ENCODE peak calls at places on chromosomes 11 and 22, in six cellular contexts. U is body of pancreas; S is CD8-positive, alpha-beta T cell; V is brain microvascular endothelial cell; B is uterus; J is SJSA1. Z is an unnamed sample.

GRCh38 chr22:32352681-32353080 is 5.0 kb upstream of the RFPL3 start:
- DNase-seq in U (no peak), S (no peak), V (no peak), B (no peak), J (peak), Z (no peak)

GRCh38 chr11:95256204-95256819 is 25.3 kb upstream of the SESN3 start:
- DNase-seq in U (no peak), S (no peak), V (peak), B (no peak), J (no peak), Z (no peak)

GRCh38 chr11:75014129-75014528 is 25.4 kb downstream of the NEU3 start:
- DNase-seq in U (no peak), S (no peak), V (peak), B (no peak), J (no peak), Z (no peak)

GRCh38 chr11:65639623-65640482 is 2.0 kb downstream of the SIPA1 start:
- DNase-seq in U (no peak), S (peak), V (no peak), B (no peak), J (no peak), Z (no peak)

GRCh38 chr11:31968774-31969433 is 122.0 kb upstream of the RCN1 start:
- DNase-seq in U (no peak), S (no peak), V (peak), B (peak), J (no peak), Z (no peak)

GRCh38 chr22:47452184-47452583 is 689.7 kb downstream of the TBC1D22A start:
- DNase-seq in U (no peak), S (no peak), V (no peak), B (no peak), J (no peak), Z (no peak)

GRCh38 chr11:64852804-64853520 is 8.5 kb upstream of the CDC42BPG start:
- DNase-seq in U (no peak), S (no peak), V (no peak), B (no peak), J (no peak), Z (no peak)

GRCh38 chr22:45270095-45271020 is 14.4 kb upstream of the UPK3A start:
- DNase-seq in U (no peak), S (no peak), V (no peak), B (no peak), J (no peak), Z (no peak)

GRCh38 chr11:80519591-80520258 is 1078.9 kb upstream of the TENM4 start:
- DNase-seq in U (no peak), S (no peak), V (peak), B (no peak), J (no peak), Z (no peak)

GRCh38 chr11:106389096-106389495 is 311.6 kb downstream of the AASDHPPT start:
- DNase-seq in U (no peak), S (no peak), V (peak), B (no peak), J (no peak), Z (no peak)

GRCh38 chr11:87425391-87425790 is 387.7 kb downstream of the TMEM135 start:
- DNase-seq in U (no peak), S (no peak), V (peak), B (no peak), J (no peak), Z (no peak)

GRCh38 chr22:25219948-25220442 is 556 bp downstream of the CRYBB2 start:
- DNase-seq in U (no peak), S (no peak), V (no peak), B (no peak), J (no peak), Z (no peak)

GRCh38 chr22:21020802-21021429 is 6.0 kb downstream of the P2RX6 start:
- DNase-seq in U (no peak), S (no peak), V (no peak), B (no peak), J (no peak), Z (no peak)

GRCh38 chr22:25551396-25551795 is 13.1 kb upstream of the GRK3 start:
- DNase-seq in U (no peak), S (no peak), V (no peak), B (no peak), J (no peak), Z (no peak)

GRCh38 chr11:65958306-65958705 is 3.2 kb upstream of the SART1 start:
- DNase-seq in U (no peak), S (no peak), V (no peak), B (no peak), J (no peak), Z (no peak)

GRCh38 chr11:69252494-69252845 is 41.5 kb upstream of the MYEOV start:
- DNase-seq in U (no peak), S (no peak), V (no peak), B (no peak), J (no peak), Z (no peak)

GRCh38 chr11:65069217-65069616 is 10.9 kb upstream of the NAALADL1 start:
- DNase-seq in U (no peak), S (no peak), V (no peak), B (no peak), J (no peak), Z (no peak)

GRCh38 chr11:67482275-67482735 is 521 bp upstream of the AIP start:
- DNase-seq in U (no peak), S (no peak), V (no peak), B (no peak), J (no peak), Z (peak)

GRCh38 chr22:46056169-46057041 is 79.4 kb upstream of the WNT7B start:
- DNase-seq in U (peak), S (no peak), V (no peak), B (peak), J (peak), Z (peak)

GRCh38 chr11:111499483-111499882 is 12.7 kb downstream of the BTG4 start:
- DNase-seq in U (no peak), S (no peak), V (no peak), B (no peak), J (no peak), Z (no peak)

GRCh38 chr22:46677323-46678002 is 57.3 kb downstream of the GRAMD4 start:
- DNase-seq in U (no peak), S (no peak), V (no peak), B (no peak), J (no peak), Z (no peak)

GRCh38 chr11:62791501-62792192 is at the start of gene TMEM223:
- DNase-seq in U (peak), S (peak), V (peak), B (peak), J (peak), Z (peak)

GRCh38 chr22:18111759-18112330 is 1.2 kb downstream of the TUBA8 start:
- DNase-seq in U (no peak), S (no peak), V (no peak), B (no peak), J (no peak), Z (no peak)

GRCh38 chr11:132430352-132431091 is 1060.1 kb downstream of the NTM start:
- DNase-seq in U (no peak), S (no peak), V (no peak), B (no peak), J (no peak), Z (no peak)

GRCh38 chr11:76371170-76371569 is 9.8 kb downstream of the THAP12 start:
- DNase-seq in U (no peak), S (no peak), V (peak), B (no peak), J (peak), Z (no peak)

GRCh38 chr11:111788051-111788450 is 21.9 kb upstream of the PPP2R1B start:
- DNase-seq in U (no peak), S (no peak), V (no peak), B (no peak), J (no peak), Z (no peak)

GRCh38 chr11:131762346-131763110 is 392.1 kb downstream of the NTM start:
- DNase-seq in U (no peak), S (no peak), V (no peak), B (no peak), J (no peak), Z (no peak)

GRCh38 chr11:66017354-66017753 is 5.5 kb downstream of the CST6 start:
- DNase-seq in U (no peak), S (no peak), V (no peak), B (no peak), J (no peak), Z (no peak)

GRCh38 chr11:86167499-86168161 is 76.9 kb upstream of the EED start:
- DNase-seq in U (no peak), S (no peak), V (no peak), B (no peak), J (no peak), Z (no peak)

GRCh38 chr11:63240791-63241379 is 2.5 kb downstream of the SLC22A25 start:
- DNase-seq in U (no peak), S (no peak), V (no peak), B (no peak), J (no peak), Z (no peak)

GRCh38 chr11:12772324-12772723 is 98.1 kb downstream of the TEAD1 start:
- DNase-seq in U (no peak), S (no peak), V (no peak), B (no peak), J (no peak), Z (no peak)

GRCh38 chr22:44129614-44129976 is 51.1 kb upstream of the PARVG start:
- DNase-seq in U (no peak), S (no peak), V (no peak), B (no peak), J (no peak), Z (no peak)
- H3K27ac ChIP-seq in U (no peak), S (no peak), V (no peak), B (no peak), J (no peak), Z (no peak)

GRCh38 chr22:35862697-35863096 is 145.0 kb downstream of the APOL5 start:
- DNase-seq in U (no peak), S (no peak), V (no peak), B (no peak), J (no peak), Z (no peak)

GRCh38 chr22:35861451-35861850 is 143.8 kb downstream of the APOL5 start:
- DNase-seq in U (no peak), S (no peak), V (no peak), B (no peak), J (no peak), Z (no peak)

GRCh38 chr22:35863432-35863831 is 145.8 kb downstream of the APOL5 start:
- DNase-seq in U (no peak), S (no peak), V (no peak), B (no peak), J (no peak), Z (no peak)

GRCh38 chr22:35860087-35860733 is 142.5 kb downstream of the APOL5 start:
- DNase-seq in U (no peak), S (no peak), V (no peak), B (no peak), J (no peak), Z (no peak)

GRCh38 chr22:35860837-35861236 is 143.2 kb downstream of the APOL5 start:
- DNase-seq in U (no peak), S (no peak), V (no peak), B (no peak), J (no peak), Z (no peak)
- H3K4me3 ChIP-seq in U (no peak), S (no peak), V (no peak), B (no peak), J (no peak), Z (no peak)

GRCh38 chr11:2892215-2893020 is 6.8 kb upstream of the CDKN1C start:
- DNase-seq in U (no peak), S (peak), V (no peak), B (peak), J (no peak), Z (no peak)
- H3K27ac ChIP-seq in U (peak), S (peak), V (no peak), B (peak), J (no peak), Z (peak)

GRCh38 chr11:46527586-46527985 is 66.2 kb downstream of the AMBRA1 start:
- DNase-seq in U (no peak), S (no peak), V (no peak), B (no peak), J (no peak), Z (no peak)
- H3K4me3 ChIP-seq in U (no peak), S (no peak), V (no peak), B (no peak), J (no peak), Z (no peak)

DNA sequence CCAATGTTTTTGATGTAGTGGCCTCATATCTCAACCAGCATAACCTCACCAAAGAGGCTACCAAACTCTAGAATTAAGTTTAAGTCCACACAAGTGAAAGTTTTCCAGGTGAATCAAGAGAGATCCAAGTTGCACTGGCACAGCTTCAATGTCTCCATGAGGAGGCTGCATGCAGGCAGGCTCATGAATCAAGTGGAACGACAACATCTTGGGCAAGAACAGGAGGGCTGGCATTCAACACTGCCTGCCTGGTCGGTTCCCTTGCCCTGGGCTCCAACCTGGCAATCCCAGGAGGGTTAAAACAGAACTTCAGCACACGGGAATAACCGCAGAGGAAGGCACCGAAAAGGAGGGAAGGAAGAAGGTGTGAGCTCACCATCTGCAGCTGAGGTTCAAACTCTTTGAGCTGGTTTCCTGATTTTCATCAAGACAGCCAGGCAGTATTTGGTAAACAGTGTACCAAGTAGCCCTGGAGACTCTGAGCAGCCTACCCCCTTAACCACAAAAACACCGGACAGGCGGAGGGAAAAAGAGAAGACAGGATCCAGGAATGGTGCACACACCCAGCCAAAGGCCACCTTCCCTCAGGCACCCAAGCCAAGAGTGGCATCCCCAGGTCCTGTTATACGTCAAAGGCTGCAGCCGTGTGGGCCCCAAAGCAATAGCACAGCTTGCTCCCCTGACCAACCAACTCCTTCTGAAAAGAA is 1.4 kb downstream of the PACSIN2 start:
- DNase-seq in U (peak), S (no peak), V (no peak), B (no peak), J (no peak), Z (no peak)
- H3K27ac ChIP-seq in U (peak), S (peak), V (no peak), B (no peak), J (peak), Z (peak)

GRCh38 chr22:40258463-40259046 is 80.8 kb downstream of the TNRC6B start:
- DNase-seq in U (peak), S (no peak), V (peak), B (no peak), J (no peak), Z (no peak)

GRCh38 chr22:40265783-40266182 is 80.5 kb upstream of the ADSL start:
- DNase-seq in U (no peak), S (no peak), V (peak), B (no peak), J (no peak), Z (no peak)

GRCh38 chr22:40261783-40262182 is 84.1 kb downstream of the TNRC6B start:
- DNase-seq in U (no peak), S (no peak), V (no peak), B (no peak), J (no peak), Z (no peak)

GRCh38 chr22:40257979-40258378 is 80.3 kb downstream of the TNRC6B start:
- DNase-seq in U (no peak), S (no peak), V (no peak), B (no peak), J (no peak), Z (no peak)

GRCh38 chr22:40263191-40263590 is 83.1 kb upstream of the ADSL start:
- DNase-seq in U (no peak), S (no peak), V (peak), B (no peak), J (no peak), Z (no peak)
- H3K4me3 ChIP-seq in U (no peak), S (no peak), V (no peak), B (no peak), J (no peak), Z (no peak)

GRCh38 chr11:93251922-93252321 is 54.1 kb upstream of the SLC36A4 start:
- DNase-seq in U (no peak), S (no peak), V (no peak), B (no peak), J (no peak), Z (no peak)

GRCh38 chr11:93244018-93244417 is 46.2 kb upstream of the SLC36A4 start:
- DNase-seq in U (no peak), S (no peak), V (no peak), B (no peak), J (no peak), Z (no peak)

GRCh38 chr11:93249437-93250210 is 51.8 kb upstream of the SLC36A4 start:
- DNase-seq in U (no peak), S (no peak), V (no peak), B (no peak), J (no peak), Z (no peak)

GRCh38 chr11:93253111-93253510 is 55.3 kb upstream of the SLC36A4 start:
- DNase-seq in U (no peak), S (no peak), V (no peak), B (no peak), J (no peak), Z (no peak)

DNA sequence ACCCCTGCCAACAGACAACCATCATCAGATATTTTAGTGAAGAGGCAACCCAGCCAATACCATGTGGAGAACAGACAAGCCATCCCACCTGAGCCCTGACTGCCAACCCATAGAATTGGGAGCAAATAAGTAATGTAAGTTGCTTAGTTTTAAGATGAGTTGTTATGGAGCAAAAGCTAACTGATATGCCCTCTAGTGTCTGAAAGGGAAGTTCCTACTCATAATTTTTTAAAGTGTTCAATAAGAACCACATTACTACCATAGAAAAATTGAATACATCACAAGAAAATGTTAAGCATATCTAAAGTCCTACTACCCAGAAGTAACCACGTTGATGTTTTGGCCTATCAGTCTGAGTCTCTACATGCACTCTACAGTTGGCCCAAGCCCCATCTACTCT is 50.8 kb upstream of the SLC36A4 start:
- DNase-seq in U (no peak), S (no peak), V (no peak), B (no peak), J (no peak), Z (no peak)
- H3K27ac ChIP-seq in U (no peak), S (no peak), V (no peak), B (peak), J (no peak), Z (no peak)

GRCh38 chr22:19172213-19173046 is 6.1 kb downstream of the SLC25A1 start:
- DNase-seq in U (no peak), S (no peak), V (no peak), B (no peak), J (no peak), Z (no peak)

GRCh38 chr22:19175026-19175601 is 3.4 kb downstream of the SLC25A1 start:
- DNase-seq in U (no peak), S (no peak), V (no peak), B (no peak), J (no peak), Z (no peak)

GRCh38 chr22:19175602-19176174 is 2.8 kb downstream of the SLC25A1 start:
- DNase-seq in U (no peak), S (no peak), V (no peak), B (no peak), J (no peak), Z (no peak)

GRCh38 chr22:19174106-19175025 is 4.2 kb downstream of the SLC25A1 start:
- DNase-seq in U (peak), S (no peak), V (peak), B (peak), J (peak), Z (peak)

DNA sequence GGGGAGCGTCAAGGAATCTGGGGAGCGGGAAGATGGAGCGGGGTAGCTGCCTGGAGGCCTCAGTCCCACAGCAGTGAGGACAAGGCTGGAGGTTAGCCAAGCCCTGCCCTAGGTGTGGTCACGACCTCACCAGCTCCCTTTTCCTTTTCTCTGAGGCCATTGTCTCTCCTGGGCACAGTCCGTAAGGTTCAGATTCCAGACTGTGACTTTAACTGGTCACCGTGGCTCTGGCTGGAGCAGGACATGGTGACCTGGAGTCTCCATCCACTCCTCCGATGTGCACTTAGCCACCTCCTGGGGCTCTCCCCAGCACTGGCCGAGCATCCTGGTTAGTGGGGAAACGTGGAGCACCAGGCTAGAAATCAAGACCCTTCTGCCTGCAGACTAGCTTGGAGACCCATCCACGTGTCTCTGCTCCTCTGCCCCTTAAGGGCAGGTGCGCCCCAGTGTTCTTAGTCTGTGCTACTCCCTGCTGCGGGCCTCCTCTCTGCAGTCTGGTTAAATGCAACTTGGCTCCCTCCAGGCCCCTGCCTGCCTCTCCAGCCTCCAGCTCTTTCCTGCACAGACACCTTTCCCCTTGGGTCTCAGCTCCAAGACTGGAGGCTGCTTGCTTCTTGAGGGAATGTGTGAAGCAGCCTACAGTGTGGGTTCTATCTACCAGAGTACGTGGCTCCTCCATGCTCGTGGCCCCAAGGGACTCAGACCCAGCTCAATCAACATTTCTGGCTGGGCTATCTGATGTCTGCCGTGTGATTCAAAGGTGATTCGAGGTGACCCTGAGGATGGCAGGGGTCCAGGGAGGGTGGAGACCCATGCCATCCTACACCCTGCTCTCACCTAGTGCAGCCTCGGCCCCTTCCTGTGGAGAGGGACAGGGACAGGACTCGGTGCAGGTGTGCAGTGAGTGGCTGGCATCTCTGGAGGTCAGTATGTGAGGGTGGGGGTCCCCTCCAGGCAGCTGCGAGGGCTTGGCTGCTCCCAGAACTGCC is 5.2 kb downstream of the SLC25A1 start:
- DNase-seq in U (peak), S (no peak), V (no peak), B (no peak), J (no peak), Z (no peak)
- H3K4me3 ChIP-seq in U (no peak), S (no peak), V (peak), B (no peak), J (peak), Z (peak)